ENCODE peak calls at places on chromosome 20, in four cellular contexts. One of them, this sample, is unnamed.

GRCh38 chr20:40993794-40994540 is 34.7 kb upstream of the TOP1 start:
- DNase-seq in naive thymus-derived CD4-positive, alpha-beta T cell: no peak
- DNase-seq in breast epithelium: no peak
- DNase-seq in pancreas: no peak
- DNase-seq in this sample: no peak

GRCh38 chr20:63943007-63943807 is 13.0 kb downstream of the UCKL1 start:
- DNase-seq in naive thymus-derived CD4-positive, alpha-beta T cell: no peak
- DNase-seq in pancreas: peak
- DNase-seq in breast epithelium: no peak
- DNase-seq in this sample: no peak

GRCh38 chr20:46088409-46089075 is 1.2 kb downstream of the NCOA5 start:
- DNase-seq in pancreas: no peak
- DNase-seq in breast epithelium: no peak
- DNase-seq in naive thymus-derived CD4-positive, alpha-beta T cell: no peak
- DNase-seq in this sample: no peak

GRCh38 chr20:37880726-37881591 is 22.0 kb upstream of the VSTM2L start:
- DNase-seq in naive thymus-derived CD4-positive, alpha-beta T cell: no peak
- DNase-seq in pancreas: no peak
- DNase-seq in breast epithelium: no peak
- DNase-seq in this sample: no peak

GRCh38 chr20:47453167-47453782 is 48.4 kb upstream of the NCOA3 start:
- DNase-seq in naive thymus-derived CD4-positive, alpha-beta T cell: no peak
- DNase-seq in breast epithelium: no peak
- DNase-seq in pancreas: no peak
- DNase-seq in this sample: no peak

GRCh38 chr20:40687384-40688128 is 1.5 kb downstream of the MAFB start:
- DNase-seq in pancreas: peak
- DNase-seq in breast epithelium: peak
- DNase-seq in naive thymus-derived CD4-positive, alpha-beta T cell: no peak
- DNase-seq in this sample: no peak

GRCh38 chr20:58997141-58997770 is 9.8 kb downstream of the CTSZ start:
- DNase-seq in breast epithelium: no peak
- DNase-seq in pancreas: no peak
- DNase-seq in naive thymus-derived CD4-positive, alpha-beta T cell: no peak
- DNase-seq in this sample: no peak

GRCh38 chr20:36563415-36563814 is 10.0 kb upstream of the TGIF2 start:
- DNase-seq in breast epithelium: no peak
- DNase-seq in naive thymus-derived CD4-positive, alpha-beta T cell: no peak
- DNase-seq in pancreas: no peak
- DNase-seq in this sample: no peak

GRCh38 chr20:58722379-58722778 is 29.8 kb downstream of the NPEPL1 start:
- DNase-seq in breast epithelium: no peak
- DNase-seq in naive thymus-derived CD4-positive, alpha-beta T cell: no peak
- DNase-seq in pancreas: peak
- DNase-seq in this sample: no peak

GRCh38 chr20:62496525-62497218 is 20.9 kb upstream of the GATA5 start:
- DNase-seq in naive thymus-derived CD4-positive, alpha-beta T cell: peak
- DNase-seq in breast epithelium: no peak
- DNase-seq in pancreas: no peak
- DNase-seq in this sample: no peak

GRCh38 chr20:45100563-45101245 is at the start of gene KCNS1:
- DNase-seq in breast epithelium: no peak
- DNase-seq in pancreas: peak
- DNase-seq in naive thymus-derived CD4-positive, alpha-beta T cell: no peak
- DNase-seq in this sample: no peak

GRCh38 chr20:32153156-32153665 is 43.7 kb downstream of the TM9SF4 start:
- DNase-seq in pancreas: no peak
- DNase-seq in breast epithelium: no peak
- DNase-seq in naive thymus-derived CD4-positive, alpha-beta T cell: no peak
- DNase-seq in this sample: no peak

GRCh38 chr20:62067547-62068260 is 2.0 kb upstream of the TAF4 start:
- DNase-seq in naive thymus-derived CD4-positive, alpha-beta T cell: no peak
- DNase-seq in pancreas: no peak
- DNase-seq in breast epithelium: no peak
- DNase-seq in this sample: no peak

GRCh38 chr20:47543006-47543431 is 41.3 kb downstream of the NCOA3 start:
- DNase-seq in breast epithelium: no peak
- DNase-seq in pancreas: no peak
- DNase-seq in naive thymus-derived CD4-positive, alpha-beta T cell: no peak
- DNase-seq in this sample: no peak

GRCh38 chr20:47397652-47398301 is 41.3 kb upstream of the ZMYND8 start:
- DNase-seq in naive thymus-derived CD4-positive, alpha-beta T cell: no peak
- DNase-seq in pancreas: no peak
- DNase-seq in breast epithelium: no peak
- DNase-seq in this sample: no peak

GRCh38 chr20:58722877-58723627 is 30.5 kb downstream of the NPEPL1 start:
- DNase-seq in pancreas: peak
- DNase-seq in naive thymus-derived CD4-positive, alpha-beta T cell: no peak
- DNase-seq in breast epithelium: no peak
- DNase-seq in this sample: no peak

GRCh38 chr20:3032624-3033023 is 10.8 kb upstream of the GNRH2 start:
- DNase-seq in naive thymus-derived CD4-positive, alpha-beta T cell: no peak
- DNase-seq in pancreas: no peak
- DNase-seq in breast epithelium: no peak
- DNase-seq in this sample: no peak

GRCh38 chr20:63298731-63299312 is 5.8 kb downstream of the COL20A1 start:
- DNase-seq in naive thymus-derived CD4-positive, alpha-beta T cell: no peak
- DNase-seq in pancreas: no peak
- DNase-seq in breast epithelium: no peak
- DNase-seq in this sample: no peak

GRCh38 chr20:1434571-1435336 is 31.9 kb downstream of the NSFL1C start:
- DNase-seq in breast epithelium: no peak
- DNase-seq in pancreas: no peak
- DNase-seq in naive thymus-derived CD4-positive, alpha-beta T cell: peak
- DNase-seq in this sample: peak

GRCh38 chr20:56636701-56637100 is 7.6 kb downstream of the TFAP2C start:
- DNase-seq in breast epithelium: no peak
- DNase-seq in pancreas: no peak
- DNase-seq in naive thymus-derived CD4-positive, alpha-beta T cell: no peak
- DNase-seq in this sample: no peak

GRCh38 chr20:61125076-61125475 is 127.0 kb upstream of the CDH4 start:
- DNase-seq in breast epithelium: no peak
- DNase-seq in pancreas: no peak
- DNase-seq in naive thymus-derived CD4-positive, alpha-beta T cell: no peak
- DNase-seq in this sample: no peak

GRCh38 chr20:1478566-1478965 is 11.9 kb upstream of the NSFL1C start:
- DNase-seq in breast epithelium: no peak
- DNase-seq in naive thymus-derived CD4-positive, alpha-beta T cell: no peak
- DNase-seq in pancreas: no peak
- DNase-seq in this sample: no peak

GRCh38 chr20:34954905-34955231 is 738 bp downstream of the GSS start:
- DNase-seq in breast epithelium: no peak
- DNase-seq in pancreas: no peak
- DNase-seq in naive thymus-derived CD4-positive, alpha-beta T cell: no peak
- DNase-seq in this sample: no peak

GRCh38 chr20:45041464-45042337 is 59.2 kb downstream of the KCNS1 start:
- DNase-seq in breast epithelium: no peak
- DNase-seq in naive thymus-derived CD4-positive, alpha-beta T cell: no peak
- DNase-seq in pancreas: no peak
- DNase-seq in this sample: no peak

GRCh38 chr20:45306431-45306982 is at the start of gene RBPJL:
- DNase-seq in pancreas: peak
- DNase-seq in breast epithelium: no peak
- DNase-seq in naive thymus-derived CD4-positive, alpha-beta T cell: peak
- DNase-seq in this sample: no peak

GRCh38 chr20:32037929-32038328 is 14.1 kb upstream of the HCK start:
- DNase-seq in pancreas: no peak
- DNase-seq in naive thymus-derived CD4-positive, alpha-beta T cell: no peak
- DNase-seq in breast epithelium: no peak
- DNase-seq in this sample: no peak

GRCh38 chr20:1335961-1336698 is 7.2 kb upstream of the SDCBP2 start:
- DNase-seq in naive thymus-derived CD4-positive, alpha-beta T cell: no peak
- DNase-seq in breast epithelium: no peak
- DNase-seq in pancreas: no peak
- DNase-seq in this sample: no peak

GRCh38 chr20:62118113-62119043 is 3.9 kb upstream of the LSM14B start:
- DNase-seq in naive thymus-derived CD4-positive, alpha-beta T cell: no peak
- DNase-seq in breast epithelium: no peak
- DNase-seq in pancreas: peak
- DNase-seq in this sample: no peak

GRCh38 chr20:49642808-49643207 is 70.9 kb downstream of the B4GALT5 start:
- DNase-seq in pancreas: no peak
- DNase-seq in naive thymus-derived CD4-positive, alpha-beta T cell: no peak
- DNase-seq in breast epithelium: no peak
- DNase-seq in this sample: no peak

GRCh38 chr20:49646528-49646927 is 67.2 kb downstream of the B4GALT5 start:
- DNase-seq in naive thymus-derived CD4-positive, alpha-beta T cell: no peak
- DNase-seq in pancreas: no peak
- DNase-seq in breast epithelium: no peak
- DNase-seq in this sample: no peak

GRCh38 chr20:49646126-49646525 is 67.6 kb downstream of the B4GALT5 start:
- DNase-seq in pancreas: no peak
- DNase-seq in breast epithelium: no peak
- DNase-seq in naive thymus-derived CD4-positive, alpha-beta T cell: no peak
- DNase-seq in this sample: no peak

GRCh38 chr20:49644980-49645565 is 68.6 kb downstream of the B4GALT5 start:
- DNase-seq in naive thymus-derived CD4-positive, alpha-beta T cell: no peak
- DNase-seq in breast epithelium: no peak
- DNase-seq in pancreas: no peak
- DNase-seq in this sample: no peak

DNA sequence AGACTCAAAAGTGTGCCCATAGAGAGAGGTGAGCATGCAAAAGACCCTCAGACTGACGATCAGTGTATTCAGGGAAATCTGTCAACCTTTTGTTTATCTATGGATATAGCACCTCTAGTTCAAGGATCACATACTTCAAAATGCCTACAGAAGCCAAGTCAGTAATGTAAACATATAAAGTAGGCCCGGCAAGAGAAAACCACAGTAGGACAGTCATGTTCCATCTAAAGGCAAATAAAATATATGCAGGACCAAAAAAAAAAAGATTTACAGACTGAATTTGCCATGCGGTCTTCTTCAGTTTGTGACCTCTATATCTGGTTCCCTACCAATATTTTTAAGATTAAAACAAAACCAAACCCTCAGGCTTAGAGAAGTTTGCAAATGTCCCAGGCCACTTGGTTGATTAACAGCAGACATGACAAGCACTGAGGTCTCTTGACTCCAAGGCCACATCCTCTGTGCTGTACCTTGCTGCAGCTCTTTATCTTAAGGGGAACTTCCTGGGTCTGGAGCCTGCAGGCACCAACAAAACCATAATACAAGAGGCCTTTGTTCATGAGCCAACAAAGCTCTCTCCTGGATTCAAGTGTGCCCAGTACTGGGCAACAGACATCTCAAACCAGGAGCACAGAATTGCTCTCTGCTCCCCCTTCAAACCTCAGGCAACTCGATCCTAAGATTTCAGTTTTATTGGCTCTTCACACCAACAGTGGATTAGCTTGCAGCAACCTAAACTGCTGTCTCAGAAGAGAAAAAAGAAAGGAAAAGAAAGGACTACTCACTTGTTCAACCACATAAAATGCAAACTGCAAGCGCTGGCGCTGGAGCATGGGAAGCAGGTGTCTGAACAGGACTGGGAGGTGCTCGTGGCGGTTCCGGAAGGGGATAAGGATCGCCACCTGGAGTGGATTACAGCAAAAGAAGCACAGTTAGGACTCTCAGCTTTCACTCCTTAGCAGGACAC is 71.7 kb downstream of the B4GALT5 start:
- DNase-seq in breast epithelium: no peak
- DNase-seq in pancreas: no peak
- DNase-seq in naive thymus-derived CD4-positive, alpha-beta T cell: no peak
- DNase-seq in this sample: no peak
- H3K27ac ChIP-seq in breast epithelium: peak
- H3K27ac ChIP-seq in pancreas: no peak
- H3K27ac ChIP-seq in naive thymus-derived CD4-positive, alpha-beta T cell: no peak
- H3K27ac ChIP-seq in this sample: no peak

DNA sequence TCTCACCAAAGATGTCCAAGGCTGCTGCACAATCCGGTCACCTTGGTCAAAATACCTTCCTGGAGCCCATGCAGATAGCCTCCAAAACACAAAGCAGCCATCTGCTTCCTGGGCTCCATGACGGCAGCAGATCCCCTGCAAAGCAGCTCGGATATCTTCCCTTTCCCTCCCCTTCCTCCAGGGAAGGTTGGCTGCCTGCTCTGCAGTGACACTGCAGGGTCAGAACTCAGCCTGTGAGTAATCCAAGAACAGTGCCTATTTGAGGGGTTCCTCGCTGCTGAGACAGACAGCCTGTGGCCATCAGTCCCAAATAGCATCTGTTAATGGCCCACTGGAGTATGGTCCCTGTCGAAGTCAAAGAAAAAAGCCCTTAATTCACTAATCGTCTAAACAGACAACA is 270.8 kb downstream of the PREX1 start:
- DNase-seq in breast epithelium: no peak
- DNase-seq in pancreas: no peak
- DNase-seq in naive thymus-derived CD4-positive, alpha-beta T cell: no peak
- DNase-seq in this sample: no peak
- H3K27ac ChIP-seq in breast epithelium: no peak
- H3K27ac ChIP-seq in pancreas: no peak
- H3K27ac ChIP-seq in naive thymus-derived CD4-positive, alpha-beta T cell: no peak
- H3K27ac ChIP-seq in this sample: no peak

DNA sequence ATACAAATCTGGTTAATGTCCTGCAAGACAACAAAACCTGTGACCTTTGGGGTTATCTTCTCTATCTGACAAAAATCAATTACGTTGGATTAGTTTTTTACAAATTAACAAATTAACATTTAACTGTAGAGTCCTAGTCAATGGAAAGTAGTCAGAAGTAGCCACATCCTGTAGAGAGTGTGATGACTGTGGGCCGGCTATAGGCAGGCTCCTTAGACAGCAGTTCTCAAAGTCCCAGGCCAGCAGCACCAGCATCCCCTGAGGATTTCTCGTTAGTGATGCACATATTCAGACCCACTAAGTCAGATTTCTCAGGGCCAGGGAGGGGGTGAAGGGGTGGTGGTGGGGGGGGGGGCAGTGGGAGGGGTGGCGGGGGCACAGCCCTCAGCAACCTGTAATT is 37.2 kb downstream of the ZNF341 start:
- DNase-seq in naive thymus-derived CD4-positive, alpha-beta T cell: no peak
- DNase-seq in breast epithelium: no peak
- DNase-seq in pancreas: no peak
- DNase-seq in this sample: no peak
- H3K27ac ChIP-seq in naive thymus-derived CD4-positive, alpha-beta T cell: no peak
- H3K27ac ChIP-seq in breast epithelium: no peak
- H3K27ac ChIP-seq in pancreas: no peak
- H3K27ac ChIP-seq in this sample: no peak

GRCh38 chr20:38990728-38991127 is 28.6 kb downstream of the DHX35 start:
- DNase-seq in breast epithelium: no peak
- DNase-seq in naive thymus-derived CD4-positive, alpha-beta T cell: no peak
- DNase-seq in pancreas: no peak
- DNase-seq in this sample: no peak

GRCh38 chr20:38987777-38988176 is 25.6 kb downstream of the DHX35 start:
- DNase-seq in breast epithelium: no peak
- DNase-seq in naive thymus-derived CD4-positive, alpha-beta T cell: no peak
- DNase-seq in pancreas: no peak
- DNase-seq in this sample: no peak

GRCh38 chr20:38985603-38986170 is 23.5 kb downstream of the DHX35 start:
- DNase-seq in breast epithelium: no peak
- DNase-seq in pancreas: no peak
- DNase-seq in naive thymus-derived CD4-positive, alpha-beta T cell: no peak
- DNase-seq in this sample: no peak

GRCh38 chr20:38985060-38985459 is 22.9 kb downstream of the DHX35 start:
- DNase-seq in pancreas: no peak
- DNase-seq in naive thymus-derived CD4-positive, alpha-beta T cell: no peak
- DNase-seq in breast epithelium: no peak
- DNase-seq in this sample: no peak

GRCh38 chr20:38986663-38987062 is 24.5 kb downstream of the DHX35 start:
- DNase-seq in pancreas: no peak
- DNase-seq in naive thymus-derived CD4-positive, alpha-beta T cell: no peak
- DNase-seq in breast epithelium: no peak
- DNase-seq in this sample: no peak
- H3K27ac ChIP-seq in pancreas: no peak
- H3K27ac ChIP-seq in naive thymus-derived CD4-positive, alpha-beta T cell: no peak
- H3K27ac ChIP-seq in breast epithelium: no peak
- H3K27ac ChIP-seq in this sample: no peak

This sample was measured in CD8-positive, alpha-beta memory T cell.